ENCODE peak calls at places on chromosome 7, in eight cellular contexts. R is left ventricle myocardium inferior, H is H9, X is cardiac muscle cell, P is upper lobe of right lung, L is heart left ventricle, U is heart right ventricle, J is pancreas. O is an unnamed sample.

GRCh38 chr7:4742051-4742573 is 33.3 kb upstream of the AP5Z1 start:
- DNase-seq in X (peak; percentile 66), H (no peak), L (no peak), R (no peak), U (no peak), P (no peak), J (no peak), O (no peak)

GRCh38 chr7:41886906-41887311 is 184.0 kb upstream of the INHBA start:
- DNase-seq in L (peak; percentile 74), H (peak; percentile 52), U (peak; percentile 58), J (no peak), R (peak; percentile 56), X (peak; percentile 95), P (no peak), O (peak; percentile 88)

GRCh38 chr7:388023-388355 is 98.0 kb downstream of the FOXL3 start:
- DNase-seq in J (no peak), P (peak; percentile 53), L (peak; percentile 28), H (peak; percentile 18), R (no peak), X (no peak), U (no peak), O (peak; percentile 79)

GRCh38 chr7:2010551-2011265 is 222.0 kb downstream of the MAD1L1 start:
- DNase-seq in U (peak; percentile 6), L (peak; percentile 48), R (peak; percentile 11), H (no peak), P (peak; percentile 35), X (no peak), J (peak; percentile 2), O (peak; percentile 71)

GRCh38 chr7:76050545-76050944 is 2.6 kb downstream of the MDH2 start:
- DNase-seq in X (no peak), H (no peak), R (no peak), P (no peak), L (no peak), J (no peak), U (no peak), O (no peak)

GRCh38 chr7:100441641-100442535 is 5.6 kb upstream of the PPP1R35 start:
- DNase-seq in L (no peak), R (no peak), H (no peak), X (no peak), J (no peak), U (no peak), P (peak; percentile 45), O (no peak)

GRCh38 chr7:103075337-103075918 is 488 bp downstream of the ARMC10 start:
- DNase-seq in U (peak; percentile 49), L (no peak), H (peak; percentile 89), R (peak; percentile 36), X (peak; percentile 54), J (peak; percentile 70), P (peak; percentile 84), O (peak; percentile 92)

GRCh38 chr7:99679032-99679399 is 780 bp downstream of the CYP3A5 start:
- DNase-seq in X (no peak), L (no peak), P (no peak), H (peak; percentile 32), U (no peak), R (no peak), J (peak; percentile 27), O (no peak)

GRCh38 chr7:29723599-29723998 is 82.7 kb upstream of the WIPF3 start:
- DNase-seq in H (no peak), J (no peak), L (no peak), X (peak; percentile 72), R (no peak), U (no peak), P (no peak), O (no peak)

GRCh38 chr7:133780912-133781311 is 346.2 kb upstream of the LRGUK start:
- DNase-seq in R (no peak), H (no peak), P (no peak), X (no peak), L (no peak), U (no peak), J (no peak), O (no peak)

GRCh38 chr7:146366938-146367337 is 250.3 kb downstream of the CNTNAP2 start:
- DNase-seq in L (no peak), R (no peak), J (no peak), P (no peak), H (no peak), U (no peak), X (peak; percentile 12), O (no peak)

GRCh38 chr7:12212051-12212485 is 974 bp downstream of the TMEM106B start:
- DNase-seq in X (peak; percentile 10), H (no peak), U (no peak), R (no peak), P (no peak), L (no peak), J (no peak), O (no peak)

GRCh38 chr7:128904381-128905197 is 5.9 kb downstream of the KCP start:
- DNase-seq in L (no peak), X (peak; percentile 69), J (no peak), R (no peak), P (peak; percentile 52), H (peak; percentile 49), U (no peak), O (peak; percentile 90)

GRCh38 chr7:18952846-18953245 is 164.6 kb downstream of the TWIST1 start:
- DNase-seq in L (no peak), H (no peak), P (no peak), U (no peak), J (no peak), X (no peak), R (no peak), O (no peak)

GRCh38 chr7:111210996-111211395 is 120.1 kb downstream of the LRRN3 start:
- DNase-seq in X (peak; percentile 45), H (no peak), P (no peak), L (no peak), J (no peak), R (no peak), U (no peak), O (peak; percentile 92)

GRCh38 chr7:136655414-136655813 is 213.0 kb upstream of the CHRM2 start:
- DNase-seq in R (no peak), L (no peak), J (no peak), P (no peak), U (no peak), H (no peak), X (no peak), O (no peak)

GRCh38 chr7:151819826-151820225 is 57.1 kb downstream of the PRKAG2 start:
- DNase-seq in H (no peak), J (peak; percentile 69), L (no peak), X (no peak), P (no peak), R (no peak), U (no peak), O (no peak)

DNA sequence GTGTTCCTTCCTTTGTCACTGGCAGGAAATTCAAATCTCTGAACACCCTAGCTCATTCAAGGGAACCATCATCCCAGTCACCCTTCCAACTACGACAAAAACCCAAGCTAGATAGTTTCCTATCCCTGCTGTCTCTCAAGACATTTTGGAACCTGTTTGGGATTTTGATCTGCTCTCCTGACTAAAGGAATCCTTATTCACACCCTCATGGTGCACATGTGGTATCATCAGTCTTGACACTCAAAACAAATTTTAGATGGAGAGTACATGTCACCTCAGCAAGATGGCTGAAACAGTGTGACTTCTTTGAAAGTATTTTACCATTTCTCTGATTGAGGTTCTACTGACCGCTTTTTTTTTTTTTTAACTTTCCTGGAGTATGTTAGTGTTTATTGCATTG is 234.3 kb upstream of the TMEM229A start:
- DNase-seq in R (no peak), L (no peak), P (no peak), H (no peak), U (no peak), J (no peak), X (no peak), O (no peak)
- H3K27ac ChIP-seq in R (no peak overlapping the region), L (no peak overlapping the region), P (no peak overlapping the region), H (no peak overlapping the region), U (no peak overlapping the region), J (no peak overlapping the region), X (no peak overlapping the region), O (no peak overlapping the region)

DNA sequence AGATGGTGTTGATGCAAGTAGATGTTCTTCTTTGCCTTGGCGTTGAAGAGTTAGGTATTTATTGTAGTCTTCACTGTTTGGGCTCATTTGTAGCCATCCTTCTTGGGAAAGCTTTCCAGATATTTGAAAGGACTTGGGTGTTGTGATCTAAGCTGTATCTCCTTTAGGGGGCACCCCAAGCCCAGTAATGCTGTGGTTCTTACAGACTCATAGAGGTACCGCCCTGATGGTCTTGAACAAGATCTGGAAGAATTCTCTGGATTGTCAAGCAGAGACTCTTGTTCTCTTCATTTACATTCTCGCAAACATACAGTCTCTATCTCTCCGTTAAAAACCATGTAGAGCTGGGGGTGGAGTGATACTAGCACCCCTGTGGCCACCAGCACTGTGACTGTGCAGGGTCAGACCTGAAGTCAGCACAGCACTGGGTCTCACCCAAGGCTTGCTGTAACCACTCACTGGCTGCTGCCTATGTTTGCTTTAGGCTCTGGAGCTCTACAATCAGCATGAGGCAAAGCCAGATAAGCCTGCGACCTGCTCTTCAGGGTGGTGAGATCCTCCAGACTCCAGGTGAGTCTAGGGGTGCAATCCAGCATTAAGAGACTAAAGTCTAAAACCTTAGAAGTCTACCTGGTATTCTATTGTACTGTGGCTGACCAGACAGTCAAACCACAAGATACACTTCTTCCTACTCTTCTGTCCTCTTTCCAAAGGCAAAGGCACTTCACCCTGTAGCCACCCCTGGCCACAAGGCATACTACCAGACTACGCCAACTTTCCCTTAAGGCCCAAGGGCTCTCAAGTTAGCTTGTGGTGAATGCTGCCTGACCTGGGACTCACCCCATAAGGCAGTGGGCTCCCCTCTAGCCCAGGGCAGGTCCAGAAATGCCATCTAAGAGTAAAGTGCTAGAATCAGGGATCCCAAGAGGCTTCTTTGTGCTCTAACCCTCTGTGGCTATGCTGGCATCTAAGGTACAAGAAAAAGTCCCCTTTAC is 209.7 kb upstream of the TMEM196 start:
- DNase-seq in R (no peak), L (no peak), J (no peak), H (peak; percentile 69), X (peak; percentile 82), P (no peak), U (no peak), O (no peak)
- TF ChIP-seq CTCF in R (peak; percentile 27), L (no peak), J (no peak), H (peak; percentile 82), X (peak; percentile 48), P (peak; percentile 34), U (no peak), O (peak; percentile 52)

GRCh38 chr7:47357863-47358262 is 224.0 kb downstream of the TNS3 start:
- DNase-seq in R (no peak), P (no peak), J (no peak), H (no peak), X (no peak), L (no peak), U (no peak), O (no peak)
- H3K27ac ChIP-seq in R (no peak overlapping the region), P (no peak overlapping the region), J (no peak overlapping the region), H (no peak overlapping the region), X (no peak overlapping the region), L (no peak overlapping the region), U (no peak overlapping the region), O (no peak overlapping the region)

DNA sequence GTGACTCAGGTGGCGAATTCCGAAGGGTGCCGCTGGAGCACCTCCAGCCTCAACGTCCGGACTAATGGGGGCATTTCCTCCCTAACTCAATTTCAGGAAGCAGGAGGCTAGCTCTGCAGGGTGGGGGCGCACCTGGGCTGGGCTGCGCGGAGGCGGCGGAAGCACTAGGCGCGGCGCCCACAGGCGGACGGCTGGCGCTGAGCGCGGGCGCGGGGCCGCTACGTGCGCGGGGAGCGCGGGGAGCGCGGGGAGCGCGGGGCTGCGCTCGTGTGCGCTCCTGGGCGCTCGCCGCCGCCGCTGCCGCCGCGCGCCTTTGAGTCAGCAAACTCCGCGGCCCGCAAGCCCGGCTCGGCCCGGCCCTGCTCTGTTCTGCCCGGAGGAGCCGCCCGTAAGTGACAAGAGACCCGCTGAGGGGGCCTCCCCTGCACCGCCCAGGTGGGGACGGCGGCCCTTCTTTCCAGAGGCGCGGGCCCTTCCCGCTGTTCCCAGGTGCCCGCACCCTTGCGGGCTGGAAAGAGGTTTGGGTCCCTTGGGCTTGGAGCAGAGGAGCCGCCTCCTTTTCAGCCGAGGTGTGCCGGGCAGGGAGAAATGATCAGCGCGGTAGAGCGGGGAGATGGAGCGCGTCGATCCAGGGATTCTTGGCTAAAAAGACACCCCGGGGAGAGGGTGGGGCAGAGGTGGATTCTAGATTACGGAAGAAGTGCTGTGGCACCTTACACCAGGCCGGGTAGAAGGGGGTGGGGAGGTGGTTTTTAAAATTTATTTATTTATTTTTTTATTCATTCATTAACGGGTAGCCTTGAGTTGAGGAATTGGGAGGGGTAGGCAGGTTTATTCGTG is at the start of gene SNX10:
- DNase-seq in J (peak; percentile 72), L (peak; percentile 78), P (peak; percentile 81), H (peak; percentile 79), R (peak; percentile 32), X (peak; percentile 34), U (peak; percentile 37), O (peak; percentile 80)
- TF ChIP-seq CTCF in J (no peak), L (no peak), P (no peak), H (peak; percentile 48), R (peak; percentile 13), X (peak; percentile 23), U (no peak), O (no peak)

O was measured in osteoblast.